ENCODE peak calls at places on chromosomes 2 and 18, in six cellular contexts. Q, L, R, N, V and S are unnamed samples.

GRCh38 chr18:8615397-8616025 is 6.3 kb downstream of the RAB12 start:
- DNase-seq in Q (no peak), L (peak), R (peak), N (no peak), V (peak), S (no peak)

GRCh38 chr2:26805241-26805676 is 19.4 kb downstream of the CENPA start:
- DNase-seq in Q (no peak), L (no peak), R (peak), N (no peak), V (no peak), S (no peak)

GRCh38 chr2:26246818-26247217 is 2.1 kb downstream of the HADHB start:
- DNase-seq in Q (peak), L (no peak), R (peak), N (no peak), V (no peak), S (no peak)

GRCh38 chr18:35019929-35020328 is 21.3 kb upstream of the MAPRE2 start:
- DNase-seq in Q (no peak), L (no peak), R (no peak), N (no peak), V (no peak), S (no peak)

GRCh38 chr2:25034081-25034480 is 7.8 kb upstream of the EFR3B start:
- DNase-seq in Q (no peak), L (no peak), R (no peak), N (no peak), V (no peak), S (no peak)

GRCh38 chr2:234595829-234596228 is 98.9 kb upstream of the ARL4C start:
- DNase-seq in Q (no peak), L (no peak), R (no peak), N (no peak), V (no peak), S (no peak)

GRCh38 chr2:45312275-45312674 is 298.8 kb downstream of the SRBD1 start:
- DNase-seq in Q (no peak), L (no peak), R (no peak), N (no peak), V (no peak), S (no peak)

GRCh38 chr2:157692768-157693167 is 64.1 kb upstream of the ACVR1C start:
- DNase-seq in Q (no peak), L (no peak), R (peak), N (no peak), V (no peak), S (no peak)

GRCh38 chr2:123771928-123772632 is 253.0 kb upstream of the CNTNAP5 start:
- DNase-seq in Q (no peak), L (no peak), R (no peak), N (no peak), V (no peak), S (no peak)

GRCh38 chr18:80213173-80213572 is 34.1 kb downstream of the PARD6G start:
- DNase-seq in Q (no peak), L (no peak), R (no peak), N (no peak), V (no peak), S (no peak)

GRCh38 chr2:68739261-68740183 is 4.9 kb downstream of the ARHGAP25 start:
- DNase-seq in Q (no peak), L (no peak), R (no peak), N (no peak), V (no peak), S (no peak)

GRCh38 chr2:227082286-227082685 is 81.7 kb downstream of the COL4A4 start:
- DNase-seq in Q (no peak), L (no peak), R (no peak), N (no peak), V (no peak), S (no peak)

GRCh38 chr2:162914161-162914560 is 75.6 kb upstream of the KCNH7 start:
- DNase-seq in Q (no peak), L (no peak), R (no peak), N (no peak), V (no peak), S (no peak)

GRCh38 chr2:20868377-20868776 is 45.5 kb upstream of the LDAH start:
- DNase-seq in Q (peak), L (no peak), R (no peak), N (no peak), V (no peak), S (no peak)

GRCh38 chr2:189899101-189899500 is 114.9 kb downstream of the PMS1 start:
- DNase-seq in Q (no peak), L (no peak), R (no peak), N (no peak), V (no peak), S (no peak)

GRCh38 chr18:68660355-68661183 is 54.3 kb downstream of the TMX3 start:
- DNase-seq in Q (no peak), L (no peak), R (peak), N (no peak), V (peak), S (no peak)

GRCh38 chr2:237603718-237604362 is 13.3 kb upstream of the RAB17 start:
- DNase-seq in Q (peak), L (no peak), R (peak), N (no peak), V (no peak), S (peak)

GRCh38 chr2:19362652-19363473 is 4.4 kb upstream of the OSR1 start:
- DNase-seq in Q (no peak), L (peak), R (peak), N (peak), V (peak), S (peak)

GRCh38 chr18:54983041-54983686 is 23.9 kb upstream of the CCDC68 start:
- DNase-seq in Q (no peak), L (no peak), R (peak), N (no peak), V (peak), S (no peak)

GRCh38 chr2:215460682-215461081 is 24.8 kb upstream of the FN1 start:
- DNase-seq in Q (no peak), L (no peak), R (peak), N (no peak), V (no peak), S (no peak)

GRCh38 chr2:168700615-168701245 is 101.7 kb upstream of the NOSTRIN start:
- DNase-seq in Q (no peak), L (no peak), R (peak), N (no peak), V (no peak), S (no peak)

GRCh38 chr18:61528961-61529360 is 195.7 kb downstream of the CDH20 start:
- DNase-seq in Q (no peak), L (no peak), R (no peak), N (no peak), V (no peak), S (no peak)

GRCh38 chr2:203636896-203637818 is 69.3 kb upstream of the CD28 start:
- DNase-seq in Q (no peak), L (peak), R (no peak), N (no peak), V (no peak), S (no peak)

GRCh38 chr18:29811519-29811918 is 1231.0 kb downstream of the DSC3 start:
- DNase-seq in Q (no peak), L (no peak), R (no peak), N (no peak), V (no peak), S (no peak)

GRCh38 chr2:149342509-149342908 is 12.1 kb downstream of the LYPD6 start:
- DNase-seq in Q (no peak), L (no peak), R (no peak), N (no peak), V (no peak), S (no peak)

GRCh38 chr2:176129825-176130152 is 284 bp downstream of the HOXD8 start:
- DNase-seq in Q (no peak), L (peak), R (no peak), N (no peak), V (no peak), S (no peak)

GRCh38 chr2:100752628-100753333 is 67.2 kb upstream of the NPAS2 start:
- DNase-seq in Q (no peak), L (no peak), R (peak), N (no peak), V (peak), S (no peak)

GRCh38 chr2:220847587-220847986 is 724.5 kb downstream of the EPHA4 start:
- DNase-seq in Q (no peak), L (no peak), R (peak), N (no peak), V (no peak), S (no peak)

GRCh38 chr2:8413589-8414135 is 268.2 kb upstream of the ID2 start:
- DNase-seq in Q (no peak), L (no peak), R (no peak), N (peak), V (no peak), S (peak)

GRCh38 chr18:67710639-67711038 is 194.1 kb upstream of the DSEL start:
- DNase-seq in Q (no peak), L (no peak), R (peak), N (no peak), V (no peak), S (no peak)

GRCh38 chr2:19238440-19238839 is 120.0 kb downstream of the OSR1 start:
- DNase-seq in Q (no peak), L (no peak), R (no peak), N (no peak), V (no peak), S (no peak)

GRCh38 chr2:3536682-3537632 is 17.6 kb upstream of the ADI1 start:
- DNase-seq in Q (no peak), L (peak), R (peak), N (no peak), V (peak), S (no peak)

GRCh38 chr2:74373189-74373588 is 6.9 kb downstream of the DCTN1 start:
- DNase-seq in Q (no peak), L (no peak), R (peak), N (no peak), V (no peak), S (no peak)

GRCh38 chr2:88606371-88607030 is 20.8 kb downstream of the EIF2AK3 start:
- DNase-seq in Q (peak), L (no peak), R (no peak), N (no peak), V (no peak), S (no peak)

GRCh38 chr2:219254590-219255219 is 987 bp upstream of the TUBA4A start:
- DNase-seq in Q (no peak), L (no peak), R (no peak), N (no peak), V (no peak), S (no peak)

GRCh38 chr2:219252084-219252483 is 959 bp upstream of the TUBA4B start:
- DNase-seq in Q (no peak), L (no peak), R (no peak), N (no peak), V (no peak), S (no peak)

GRCh38 chr2:219252570-219252899 is 508 bp upstream of the TUBA4B start:
- DNase-seq in Q (no peak), L (no peak), R (no peak), N (no peak), V (peak), S (no peak)

GRCh38 chr2:219252900-219253752 is at the start of gene TUBA4B:
- DNase-seq in Q (no peak), L (peak), R (no peak), N (no peak), V (peak), S (no peak)

GRCh38 chr2:219253753-219254589 is at the start of gene TUBA4A:
- DNase-seq in Q (no peak), L (peak), R (peak), N (peak), V (peak), S (peak)
- TF ChIP-seq CTCF in Q (no peak), L (no peak), R (no peak), N (no peak), V (no peak), S (no peak)

GRCh38 chr18:70287731-70288130 is 1.1 kb upstream of the SOCS6 start:
- DNase-seq in Q (no peak), L (no peak), R (no peak), N (no peak), V (no peak), S (no peak)
- H3K4me3 ChIP-seq in Q (no peak), L (peak), R (no peak), N (no peak), V (peak), S (no peak)

GRCh38 chr18:26840965-26841364 is 24.5 kb downstream of the AQP4 start:
- DNase-seq in Q (no peak), L (no peak), R (no peak), N (no peak), V (no peak), S (no peak)
- TF ChIP-seq CTCF in Q (peak), L (no peak), R (no peak), N (no peak), V (no peak), S (no peak)

DNA sequence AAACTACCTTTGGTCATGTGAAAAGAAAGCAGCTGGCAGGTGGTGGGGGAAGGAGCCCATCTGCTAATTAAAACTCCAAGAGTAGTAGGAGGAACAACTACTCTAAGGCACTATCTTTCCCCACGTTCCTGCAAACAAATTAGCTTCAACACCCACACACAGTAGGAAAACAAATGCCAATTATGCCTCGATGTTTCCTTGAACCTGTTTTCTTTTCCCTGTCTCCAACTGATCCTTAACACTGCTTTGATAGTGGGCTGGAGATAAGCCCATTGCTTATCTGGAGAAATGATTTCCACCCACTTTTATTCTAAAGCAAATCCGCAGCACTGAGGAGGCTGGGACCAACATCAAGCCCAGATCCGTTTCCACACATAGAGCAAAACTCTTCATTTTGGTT is 36.0 kb downstream of the DDX18 start:
- DNase-seq in Q (no peak), L (no peak), R (no peak), N (no peak), V (no peak), S (no peak)
- H3K4me3 ChIP-seq in Q (no peak), L (no peak), R (no peak), N (no peak), V (no peak), S (no peak)

GRCh38 chr2:12045864-12046291 is 299.4 kb downstream of the LPIN1 start:
- DNase-seq in Q (peak), L (no peak), R (no peak), N (no peak), V (no peak), S (no peak)

GRCh38 chr2:12046641-12047040 is 300.2 kb downstream of the LPIN1 start:
- DNase-seq in Q (no peak), L (no peak), R (peak), N (no peak), V (no peak), S (no peak)

GRCh38 chr2:12050381-12050780 is 303.9 kb downstream of the LPIN1 start:
- DNase-seq in Q (no peak), L (no peak), R (peak), N (no peak), V (peak), S (no peak)

GRCh38 chr2:12047761-12048160 is 301.3 kb downstream of the LPIN1 start:
- DNase-seq in Q (no peak), L (no peak), R (no peak), N (no peak), V (no peak), S (no peak)

GRCh38 chr2:12048551-12048950 is 302.1 kb downstream of the LPIN1 start:
- DNase-seq in Q (no peak), L (no peak), R (no peak), N (no peak), V (no peak), S (no peak)
- TF ChIP-seq CTCF in Q (peak), L (no peak), R (peak), N (no peak), V (no peak), S (no peak)

GRCh38 chr2:28869494-28870145 is 489 bp downstream of the TRMT61B start:
- DNase-seq in Q (no peak), L (peak), R (no peak), N (no peak), V (no peak), S (no peak)

GRCh38 chr2:28871620-28872019 is 1.5 kb upstream of the TRMT61B start:
- DNase-seq in Q (no peak), L (no peak), R (no peak), N (no peak), V (no peak), S (no peak)

GRCh38 chr2:28870146-28870891 is at the start of gene TRMT61B:
- DNase-seq in Q (peak), L (peak), R (peak), N (peak), V (peak), S (peak)

DNA sequence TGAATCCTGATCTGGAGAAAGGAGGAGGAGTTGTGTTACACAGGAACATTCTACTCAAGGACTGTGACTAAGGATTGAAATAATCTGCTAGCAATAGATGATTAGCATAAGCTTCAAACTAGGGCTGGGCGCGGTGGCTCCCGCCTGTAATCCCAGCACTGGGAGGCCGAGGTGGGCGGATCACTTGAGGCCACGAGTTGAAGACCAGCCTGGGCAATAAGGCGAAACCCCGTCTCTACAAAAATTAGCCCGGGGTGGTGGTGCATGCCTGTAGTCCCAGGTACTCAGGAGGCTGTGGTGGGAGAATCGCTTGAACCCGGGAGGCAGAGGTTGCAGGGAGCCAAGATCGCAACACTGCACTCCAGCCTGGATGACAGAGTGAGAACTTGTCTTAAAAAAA is 1.5 kb downstream of the TRMT61B start:
- DNase-seq in Q (no peak), L (no peak), R (no peak), N (no peak), V (no peak), S (no peak)
- H3K4me3 ChIP-seq in Q (peak), L (no peak), R (peak), N (peak), V (peak), S (no peak)

DNA sequence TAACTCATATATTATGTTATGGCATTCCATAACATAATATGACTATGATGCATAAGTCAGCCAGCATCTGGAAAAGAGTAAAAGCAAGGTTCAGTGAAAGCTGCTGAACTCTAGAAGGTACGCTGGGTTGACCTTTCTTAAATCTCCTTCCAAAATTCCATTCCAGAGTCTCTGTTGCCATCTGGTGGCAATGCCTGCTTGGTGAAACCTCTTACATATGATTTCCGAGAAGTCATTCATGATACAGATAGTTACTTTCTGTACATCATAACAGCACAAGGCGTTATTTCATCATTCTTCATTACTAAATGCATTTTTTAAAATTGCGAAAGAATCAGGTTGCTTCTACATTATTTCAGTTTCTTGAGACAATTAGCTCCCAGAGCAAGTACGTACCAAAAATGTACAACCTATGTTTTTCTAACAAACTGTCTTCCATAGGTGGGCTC is 7.0 kb upstream of the EPG5 start:
- DNase-seq in Q (peak), L (no peak), R (peak), N (peak), V (peak), S (peak)
- TF ChIP-seq CTCF in Q (peak), L (peak), R (peak), N (peak), V (peak), S (no peak)

DNA sequence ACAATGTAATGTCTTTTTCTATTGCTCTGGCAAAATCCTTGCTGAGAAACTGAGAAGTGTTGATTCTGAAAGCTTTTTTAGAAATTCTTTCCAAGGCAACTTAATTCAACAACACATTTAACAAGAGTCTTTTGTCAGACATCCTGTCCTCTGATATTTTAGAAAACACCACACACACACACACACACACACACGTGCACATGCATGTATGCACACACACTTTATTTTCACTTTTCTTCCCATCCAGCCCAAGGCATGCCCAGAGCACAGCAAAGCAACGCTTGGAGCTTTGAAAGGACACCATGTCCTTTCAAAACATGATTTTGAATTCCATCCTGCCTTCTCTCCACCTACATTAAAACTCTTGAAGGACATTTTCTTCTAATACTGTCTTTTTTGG is 116.1 kb downstream of the ATL2 start:
- DNase-seq in Q (no peak), L (no peak), R (no peak), N (no peak), V (no peak), S (no peak)
- H3K4me3 ChIP-seq in Q (no peak), L (no peak), R (no peak), N (no peak), V (no peak), S (no peak)

GRCh38 chr2:191245046-191245868 is at the start of gene MYO1B:
- DNase-seq in Q (no peak), L (peak), R (peak), N (peak), V (peak), S (peak)
- TF ChIP-seq CTCF in Q (no peak), L (no peak), R (no peak), N (peak), V (peak), S (no peak)

DNA sequence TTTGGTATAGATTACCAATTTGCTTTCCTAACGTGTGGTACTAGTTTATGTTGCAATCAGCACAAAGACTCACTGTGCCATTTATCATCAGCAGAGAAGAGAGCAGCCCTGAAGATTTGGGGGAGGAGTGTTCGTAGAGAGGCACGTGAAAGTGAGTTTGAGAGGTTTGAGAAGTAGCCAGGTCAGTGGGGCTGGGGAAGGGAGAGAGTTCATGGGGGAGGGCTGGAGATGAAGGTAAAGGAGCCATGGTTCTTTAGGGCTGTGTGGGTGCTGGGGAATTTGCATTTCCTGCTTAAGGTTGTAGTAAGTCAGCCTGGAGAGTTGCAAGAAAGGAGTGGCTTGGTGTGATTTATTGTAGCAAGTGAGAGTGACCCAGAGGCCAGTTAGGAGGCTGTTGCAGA is 172.0 kb downstream of the NEDD4L start:
- DNase-seq in Q (no peak), L (no peak), R (peak), N (no peak), V (no peak), S (no peak)
- H3K4me3 ChIP-seq in Q (no peak), L (no peak), R (no peak), N (no peak), V (no peak), S (no peak)